ENCODE peak calls at places on chromosome 22, in four cellular contexts. E is A549; M is Panc1; I is activated T-cell treated with anti-CD3 and anti-CD28 coated beads, Interleukin-2, amount 50 U/mL, for 72 hours. V is an unnamed sample.

GRCh38 chr22:40247976-40248375 is 70.3 kb downstream of the TNRC6B start:
- ATAC-seq in M (no peak), I (peak; percentile 73), E (no peak), V (no peak)

GRCh38 chr22:19482297-19482696 is 2.6 kb downstream of the CDC45 start:
- ATAC-seq in E (no peak), I (no peak), M (no peak), V (no peak)

GRCh38 chr22:49812838-49813237 is 14.8 kb downstream of the BRD1 start:
- ATAC-seq in E (peak; percentile 52), M (peak; percentile 68), I (no peak), V (peak; percentile 21)

GRCh38 chr22:49204599-49205214 is 623.0 kb downstream of the BRD1 start:
- ATAC-seq in I (no peak), M (no peak), E (no peak), V (no peak)

GRCh38 chr22:37316405-37316804 is 34.1 kb downstream of the CYTH4 start:
- ATAC-seq in I (peak; percentile 11), E (peak; percentile 7), M (peak; percentile 28), V (no peak)

GRCh38 chr22:29245626-29246385 is 22.0 kb downstream of the RHBDD3 start:
- ATAC-seq in E (peak; percentile 91), M (peak; percentile 92), I (peak; percentile 85), V (peak; percentile 99)

GRCh38 chr22:44304354-44304753 is 8.4 kb downstream of the SHISAL1 start:
- ATAC-seq in M (no peak), E (no peak), I (no peak), V (no peak)

GRCh38 chr22:24968066-24968561 is 15.6 kb downstream of the KIAA1671 start:
- ATAC-seq in M (peak; percentile 67), E (no peak), I (no peak), V (peak; percentile 70)

GRCh38 chr22:23242473-23243001 is 62.2 kb downstream of the BCR start:
- ATAC-seq in I (peak; percentile 2), M (no peak), E (no peak), V (no peak)

GRCh38 chr22:35997438-35997837 is 31.2 kb downstream of the RBFOX2 start:
- ATAC-seq in I (no peak), E (no peak), M (no peak), V (no peak)

GRCh38 chr22:36948273-36949055 is 35.0 kb downstream of the CSF2RB start:
- ATAC-seq in E (no peak), I (no peak), M (no peak), V (no peak)

GRCh38 chr22:38165929-38166593 is 15.6 kb downstream of the PLA2G6 start:
- ATAC-seq in M (no peak), I (no peak), E (no peak), V (no peak)

GRCh38 chr22:46693634-46694422 is 44.2 kb downstream of the CERK start:
- ATAC-seq in I (no peak), M (no peak), E (no peak), V (no peak)

GRCh38 chr22:46748206-46748947 is 10.3 kb upstream of the CERK start:
- ATAC-seq in M (no peak), I (no peak), E (no peak), V (no peak)

GRCh38 chr22:27984723-27985122 is 65.7 kb upstream of the PITPNB start:
- ATAC-seq in M (no peak), E (no peak), I (no peak), V (no peak)

GRCh38 chr22:29382575-29383328 is 5.6 kb downstream of the AP1B1 start:
- ATAC-seq in E (no peak), M (no peak), I (no peak), V (no peak)

V was measured in SK-N-SH treated with all-trans-retinoic acid at 6 μM for 48 hours.